ENCODE peak calls at places on chromosomes 3 and 15, in five cellular contexts. One of them, this sample, is unnamed.

GRCh38 chr3:128946411-128946810 is 47.5 kb downstream of the CFAP92 start:
- DNase-seq in activated CD4-positive, alpha-beta T cell treated with anti-CD3 and anti-CD28 coated beads, Interleukin-2, amount 50 U/mL, for 1 hour: no peak
- DNase-seq in ACHN: no peak
- DNase-seq in activated naive CD4-positive, alpha-beta T cell: no peak
- DNase-seq in heart right ventricle: no peak
- DNase-seq in this sample: no peak

GRCh38 chr15:59896652-59897051 is 107.5 kb upstream of the FOXB1 start:
- DNase-seq in activated CD4-positive, alpha-beta T cell treated with anti-CD3 and anti-CD28 coated beads, Interleukin-2, amount 50 U/mL, for 1 hour: no peak
- DNase-seq in ACHN: no peak
- DNase-seq in activated naive CD4-positive, alpha-beta T cell: no peak
- DNase-seq in heart right ventricle: no peak
- DNase-seq in this sample: no peak

GRCh38 chr3:156682491-156682890 is 8.1 kb downstream of the TIPARP start:
- DNase-seq in activated CD4-positive, alpha-beta T cell treated with anti-CD3 and anti-CD28 coated beads, Interleukin-2, amount 50 U/mL, for 1 hour: no peak
- DNase-seq in ACHN: no peak
- DNase-seq in activated naive CD4-positive, alpha-beta T cell: no peak
- DNase-seq in heart right ventricle: no peak
- DNase-seq in this sample: no peak

GRCh38 chr15:89003865-89004725 is 84.2 kb upstream of the ABHD2 start:
- DNase-seq in activated CD4-positive, alpha-beta T cell treated with anti-CD3 and anti-CD28 coated beads, Interleukin-2, amount 50 U/mL, for 1 hour: no peak
- DNase-seq in ACHN: peak
- DNase-seq in activated naive CD4-positive, alpha-beta T cell: no peak
- DNase-seq in heart right ventricle: peak
- DNase-seq in this sample: no peak

GRCh38 chr15:45265506-45265905 is 13.5 kb downstream of the SLC28A2 start:
- DNase-seq in activated CD4-positive, alpha-beta T cell treated with anti-CD3 and anti-CD28 coated beads, Interleukin-2, amount 50 U/mL, for 1 hour: no peak
- DNase-seq in ACHN: no peak
- DNase-seq in activated naive CD4-positive, alpha-beta T cell: no peak
- DNase-seq in heart right ventricle: no peak
- DNase-seq in this sample: no peak

GRCh38 chr15:45630958-45631691 is 3.7 kb upstream of the SQOR start:
- DNase-seq in activated CD4-positive, alpha-beta T cell treated with anti-CD3 and anti-CD28 coated beads, Interleukin-2, amount 50 U/mL, for 1 hour: no peak
- DNase-seq in ACHN: peak
- DNase-seq in activated naive CD4-positive, alpha-beta T cell: no peak
- DNase-seq in heart right ventricle: no peak
- DNase-seq in this sample: no peak

GRCh38 chr3:39671600-39671999 is 137.8 kb upstream of the MYRIP start:
- DNase-seq in activated CD4-positive, alpha-beta T cell treated with anti-CD3 and anti-CD28 coated beads, Interleukin-2, amount 50 U/mL, for 1 hour: no peak
- DNase-seq in ACHN: no peak
- DNase-seq in activated naive CD4-positive, alpha-beta T cell: no peak
- DNase-seq in heart right ventricle: no peak
- DNase-seq in this sample: no peak

GRCh38 chr3:129604942-129605592 is 1.4 kb downstream of the PLXND1 start:
- DNase-seq in activated CD4-positive, alpha-beta T cell treated with anti-CD3 and anti-CD28 coated beads, Interleukin-2, amount 50 U/mL, for 1 hour: no peak
- DNase-seq in ACHN: no peak
- DNase-seq in activated naive CD4-positive, alpha-beta T cell: peak
- DNase-seq in heart right ventricle: no peak
- DNase-seq in this sample: no peak

GRCh38 chr3:40096561-40097506 is 212.7 kb upstream of the EIF1B start:
- DNase-seq in activated CD4-positive, alpha-beta T cell treated with anti-CD3 and anti-CD28 coated beads, Interleukin-2, amount 50 U/mL, for 1 hour: no peak
- DNase-seq in ACHN: no peak
- DNase-seq in activated naive CD4-positive, alpha-beta T cell: no peak
- DNase-seq in heart right ventricle: no peak
- DNase-seq in this sample: no peak

GRCh38 chr3:170075425-170076091 is 37.8 kb downstream of the GPR160 start:
- DNase-seq in activated CD4-positive, alpha-beta T cell treated with anti-CD3 and anti-CD28 coated beads, Interleukin-2, amount 50 U/mL, for 1 hour: no peak
- DNase-seq in ACHN: no peak
- DNase-seq in activated naive CD4-positive, alpha-beta T cell: no peak
- DNase-seq in heart right ventricle: no peak
- DNase-seq in this sample: no peak

GRCh38 chr15:91055548-91056331 is 33.3 kb upstream of the VPS33B start:
- DNase-seq in activated CD4-positive, alpha-beta T cell treated with anti-CD3 and anti-CD28 coated beads, Interleukin-2, amount 50 U/mL, for 1 hour: peak
- DNase-seq in ACHN: peak
- DNase-seq in activated naive CD4-positive, alpha-beta T cell: peak
- DNase-seq in heart right ventricle: peak
- DNase-seq in this sample: no peak

GRCh38 chr3:46407976-46408375 is 917 bp downstream of the CCRL2 start:
- DNase-seq in activated CD4-positive, alpha-beta T cell treated with anti-CD3 and anti-CD28 coated beads, Interleukin-2, amount 50 U/mL, for 1 hour: no peak
- DNase-seq in ACHN: no peak
- DNase-seq in activated naive CD4-positive, alpha-beta T cell: no peak
- DNase-seq in heart right ventricle: no peak
- DNase-seq in this sample: no peak

GRCh38 chr3:158809642-158810041 is 7.8 kb downstream of the MFSD1 start:
- DNase-seq in activated CD4-positive, alpha-beta T cell treated with anti-CD3 and anti-CD28 coated beads, Interleukin-2, amount 50 U/mL, for 1 hour: no peak
- DNase-seq in ACHN: no peak
- DNase-seq in activated naive CD4-positive, alpha-beta T cell: no peak
- DNase-seq in heart right ventricle: no peak
- DNase-seq in this sample: no peak

GRCh38 chr3:18372786-18373405 is 52.2 kb downstream of the SATB1 start:
- DNase-seq in activated CD4-positive, alpha-beta T cell treated with anti-CD3 and anti-CD28 coated beads, Interleukin-2, amount 50 U/mL, for 1 hour: no peak
- DNase-seq in ACHN: no peak
- DNase-seq in activated naive CD4-positive, alpha-beta T cell: no peak
- DNase-seq in heart right ventricle: no peak
- DNase-seq in this sample: no peak

GRCh38 chr3:186583820-186584219 is 13.3 kb downstream of the DNAJB11 start:
- DNase-seq in activated CD4-positive, alpha-beta T cell treated with anti-CD3 and anti-CD28 coated beads, Interleukin-2, amount 50 U/mL, for 1 hour: no peak
- DNase-seq in ACHN: no peak
- DNase-seq in activated naive CD4-positive, alpha-beta T cell: no peak
- DNase-seq in heart right ventricle: no peak
- DNase-seq in this sample: no peak

GRCh38 chr3:30658328-30659052 is 52.1 kb downstream of the TGFBR2 start:
- DNase-seq in activated CD4-positive, alpha-beta T cell treated with anti-CD3 and anti-CD28 coated beads, Interleukin-2, amount 50 U/mL, for 1 hour: peak
- DNase-seq in ACHN: peak
- DNase-seq in activated naive CD4-positive, alpha-beta T cell: no peak
- DNase-seq in heart right ventricle: no peak
- DNase-seq in this sample: no peak

GRCh38 chr3:126151562-126152302 is 28.7 kb downstream of the ALDH1L1 start:
- DNase-seq in activated CD4-positive, alpha-beta T cell treated with anti-CD3 and anti-CD28 coated beads, Interleukin-2, amount 50 U/mL, for 1 hour: no peak
- DNase-seq in ACHN: no peak
- DNase-seq in activated naive CD4-positive, alpha-beta T cell: no peak
- DNase-seq in heart right ventricle: no peak
- DNase-seq in this sample: no peak

GRCh38 chr3:144953959-144954358 is 982.3 kb downstream of the DIPK2A start:
- DNase-seq in activated CD4-positive, alpha-beta T cell treated with anti-CD3 and anti-CD28 coated beads, Interleukin-2, amount 50 U/mL, for 1 hour: no peak
- DNase-seq in ACHN: no peak
- DNase-seq in activated naive CD4-positive, alpha-beta T cell: no peak
- DNase-seq in heart right ventricle: no peak
- DNase-seq in this sample: no peak

GRCh38 chr15:74333662-74334061 is 33.8 kb downstream of the CYP11A1 start:
- DNase-seq in activated CD4-positive, alpha-beta T cell treated with anti-CD3 and anti-CD28 coated beads, Interleukin-2, amount 50 U/mL, for 1 hour: no peak
- DNase-seq in ACHN: no peak
- DNase-seq in activated naive CD4-positive, alpha-beta T cell: no peak
- DNase-seq in heart right ventricle: no peak
- DNase-seq in this sample: no peak

GRCh38 chr15:96337354-96337990 is 7.0 kb downstream of the NR2F2 start:
- DNase-seq in activated CD4-positive, alpha-beta T cell treated with anti-CD3 and anti-CD28 coated beads, Interleukin-2, amount 50 U/mL, for 1 hour: no peak
- DNase-seq in ACHN: peak
- DNase-seq in activated naive CD4-positive, alpha-beta T cell: no peak
- DNase-seq in heart right ventricle: no peak
- DNase-seq in this sample: no peak

GRCh38 chr15:41882689-41883483 is 11.0 kb downstream of the SPTBN5 start:
- DNase-seq in activated CD4-positive, alpha-beta T cell treated with anti-CD3 and anti-CD28 coated beads, Interleukin-2, amount 50 U/mL, for 1 hour: no peak
- DNase-seq in ACHN: no peak
- DNase-seq in activated naive CD4-positive, alpha-beta T cell: no peak
- DNase-seq in heart right ventricle: no peak
- DNase-seq in this sample: no peak

GRCh38 chr3:32316319-32316718 is 75.3 kb upstream of the CMTM7 start:
- DNase-seq in activated CD4-positive, alpha-beta T cell treated with anti-CD3 and anti-CD28 coated beads, Interleukin-2, amount 50 U/mL, for 1 hour: no peak
- DNase-seq in ACHN: no peak
- DNase-seq in activated naive CD4-positive, alpha-beta T cell: no peak
- DNase-seq in heart right ventricle: no peak
- DNase-seq in this sample: no peak

GRCh38 chr3:129616713-129617112 is 10.2 kb upstream of the PLXND1 start:
- DNase-seq in activated CD4-positive, alpha-beta T cell treated with anti-CD3 and anti-CD28 coated beads, Interleukin-2, amount 50 U/mL, for 1 hour: no peak
- DNase-seq in ACHN: no peak
- DNase-seq in activated naive CD4-positive, alpha-beta T cell: no peak
- DNase-seq in heart right ventricle: peak
- DNase-seq in this sample: no peak

GRCh38 chr3:53357457-53357856 is 10.1 kb upstream of the DCP1A start:
- DNase-seq in activated CD4-positive, alpha-beta T cell treated with anti-CD3 and anti-CD28 coated beads, Interleukin-2, amount 50 U/mL, for 1 hour: no peak
- DNase-seq in ACHN: no peak
- DNase-seq in activated naive CD4-positive, alpha-beta T cell: no peak
- DNase-seq in heart right ventricle: no peak
- DNase-seq in this sample: no peak

GRCh38 chr3:100213891-100214573 is 46.8 kb upstream of the TBC1D23 start:
- DNase-seq in activated CD4-positive, alpha-beta T cell treated with anti-CD3 and anti-CD28 coated beads, Interleukin-2, amount 50 U/mL, for 1 hour: no peak
- DNase-seq in ACHN: no peak
- DNase-seq in activated naive CD4-positive, alpha-beta T cell: no peak
- DNase-seq in heart right ventricle: no peak
- DNase-seq in this sample: no peak

GRCh38 chr15:57686657-57687056 is 19.9 kb upstream of the POLR2M start:
- DNase-seq in activated CD4-positive, alpha-beta T cell treated with anti-CD3 and anti-CD28 coated beads, Interleukin-2, amount 50 U/mL, for 1 hour: no peak
- DNase-seq in ACHN: no peak
- DNase-seq in activated naive CD4-positive, alpha-beta T cell: no peak
- DNase-seq in heart right ventricle: no peak
- DNase-seq in this sample: no peak

GRCh38 chr3:184448321-184449160 is 68.7 kb downstream of the CHRD start:
- DNase-seq in activated CD4-positive, alpha-beta T cell treated with anti-CD3 and anti-CD28 coated beads, Interleukin-2, amount 50 U/mL, for 1 hour: no peak
- DNase-seq in ACHN: peak
- DNase-seq in activated naive CD4-positive, alpha-beta T cell: no peak
- DNase-seq in heart right ventricle: no peak
- DNase-seq in this sample: no peak

This sample was measured in activated T-helper 1 cell treated with anti-CD3 and anti-CD28 coated beads, Interleukin-2, amount 50 U/mL, for 16 hours.